ENCODE peak calls at places on chromosomes 5 and 9, in five cellular contexts. H is lower leg skin, C is coronary artery, I is AG09309, X is HFF-Myc. M is an unnamed sample.
A peak's percentile ranks its signal among the peaks of the same experiment; 100 is the strongest.

GRCh38 chr9:116855881-116856662 is 169.0 kb downstream of the TRIM32 start:
- DNase-seq in H (no peak), C (no peak), I (no peak), X (no peak), M (peak; percentile 93)

GRCh38 chr9:110088099-110088498 is 119.9 kb downstream of the C9orf152 start:
- DNase-seq in H (no peak), C (no peak), I (no peak), X (no peak), M (no peak)

GRCh38 chr9:36443581-36443980 is 43.5 kb upstream of the RNF38 start:
- DNase-seq in H (no peak), C (no peak), I (no peak), X (no peak), M (no peak)

GRCh38 chr5:14490309-14490711 is 91.3 kb upstream of the OTULINL start:
- DNase-seq in H (no peak), C (no peak), I (no peak), X (no peak), M (no peak)

GRCh38 chr9:127144670-127145458 is 22.4 kb upstream of the ANGPTL2 start:
- DNase-seq in H (no peak), C (no peak), I (no peak), X (no peak), M (no peak)

GRCh38 chr5:81315336-81315735 is 13.9 kb downstream of the ZCCHC9 start:
- DNase-seq in H (no peak), C (no peak), I (peak; percentile 46), X (no peak), M (no peak)

GRCh38 chr9:91809581-91810285 is 140.3 kb downstream of the ROR2 start:
- DNase-seq in H (peak; percentile 84), C (peak; percentile 49), I (no peak), X (no peak), M (peak; percentile 53)

GRCh38 chr5:14809369-14810144 is 62.0 kb downstream of the ANKH start:
- DNase-seq in H (peak; percentile 87), C (no peak), I (peak; percentile 78), X (peak; percentile 89), M (peak; percentile 86)

GRCh38 chr5:170625221-170626165 is 121.7 kb downstream of the KCNIP1 start:
- DNase-seq in H (peak; percentile 68), C (no peak), I (no peak), X (no peak), M (no peak)

GRCh38 chr5:99104538-99105132 is 175.8 kb upstream of the CHD1 start:
- DNase-seq in H (no peak), C (no peak), I (no peak), X (peak; percentile 12), M (peak; percentile 45)

GRCh38 chr5:5116953-5117352 is 23.2 kb upstream of the ADAMTS16 start:
- DNase-seq in H (no peak), C (no peak), I (no peak), X (no peak), M (no peak)

GRCh38 chr9:34396276-34397214 is 19.8 kb upstream of the MYORG start:
- DNase-seq in H (no peak), C (peak; percentile 58), I (no peak), X (no peak), M (no peak)

GRCh38 chr9:95822583-95823431 is 52.7 kb upstream of the ERCC6L2 start:
- DNase-seq in H (no peak), C (no peak), I (peak; percentile 85), X (peak; percentile 93), M (peak; percentile 73)

GRCh38 chr5:119274767-119275130 is 81.1 kb upstream of the TNFAIP8 start:
- DNase-seq in H (no peak), C (no peak), I (peak; percentile 42), X (no peak), M (peak; percentile 80)

GRCh38 chr5:78574157-78574673 is 74.4 kb downstream of the LHFPL2 start:
- DNase-seq in H (no peak), C (no peak), I (no peak), X (no peak), M (no peak)

GRCh38 chr9:6226696-6227095 is 11.1 kb downstream of the IL33 start:
- DNase-seq in H (no peak), C (no peak), I (no peak), X (no peak), M (peak; percentile 59)

GRCh38 chr5:96257904-96258303 is 175.1 kb downstream of the PCSK1 start:
- DNase-seq in H (no peak), C (no peak), I (no peak), X (no peak), M (no peak)

GRCh38 chr5:10229306-10230048 is 20.2 kb downstream of the ATPSCKMT start:
- DNase-seq in H (no peak), C (no peak), I (peak; percentile 84), X (no peak), M (peak; percentile 21)

GRCh38 chr9:13427587-13427986 is 148.1 kb upstream of the MPDZ start:
- DNase-seq in H (no peak), C (no peak), I (peak; percentile 8), X (peak; percentile 12), M (peak; percentile 67)

GRCh38 chr9:83620841-83621636 is 1.9 kb upstream of the IDNK start:
- DNase-seq in H (no peak), C (no peak), I (peak; percentile 16), X (peak; percentile 44), M (peak; percentile 67)

GRCh38 chr9:105501414-105501813 is 53.6 kb downstream of the FSD1L start:
- DNase-seq in H (no peak), C (no peak), I (no peak), X (no peak), M (no peak)

GRCh38 chr5:123776761-123777160 is 264.8 kb downstream of the CSNK1G3 start:
- DNase-seq in H (no peak), C (no peak), I (peak; percentile 34), X (no peak), M (peak; percentile 9)

GRCh38 chr9:6680797-6681146 is 35.2 kb upstream of the GLDC start:
- DNase-seq in H (no peak), C (no peak), I (no peak), X (peak; percentile 5), M (no peak)

GRCh38 chr5:120344181-120344580 is 119.9 kb upstream of the PRR16 start:
- DNase-seq in H (no peak), C (no peak), I (no peak), X (no peak), M (no peak)

GRCh38 chr9:111759762-111760639 is 34.7 kb downstream of the SHOC1 start:
- DNase-seq in H (no peak), C (no peak), I (peak; percentile 84), X (peak; percentile 87), M (peak; percentile 85)

GRCh38 chr9:1151691-1152090 is 101.5 kb downstream of the DMRT2 start:
- DNase-seq in H (no peak), C (no peak), I (no peak), X (no peak), M (no peak)

GRCh38 chr5:127564002-127564769 is 46.7 kb downstream of the PRRC1 start:
- DNase-seq in H (no peak), C (no peak), I (peak; percentile 33), X (peak; percentile 40), M (peak; percentile 89)

GRCh38 chr5:127563133-127563532 is 45.7 kb downstream of the PRRC1 start:
- DNase-seq in H (no peak), C (no peak), I (no peak), X (no peak), M (no peak)

GRCh38 chr5:127565586-127566270 is 48.3 kb downstream of the PRRC1 start:
- DNase-seq in H (no peak), C (no peak), I (no peak), X (no peak), M (no peak)

GRCh38 chr5:127561254-127561653 is 43.8 kb downstream of the PRRC1 start:
- DNase-seq in H (no peak), C (no peak), I (peak; percentile 33), X (no peak), M (no peak)

GRCh38 chr5:127562252-127562651 is 44.8 kb downstream of the PRRC1 start:
- DNase-seq in H (no peak), C (no peak), I (no peak), X (no peak), M (peak; percentile 28)
- TF ChIP-seq CTCF in H (no peak), C (no peak), I (peak; percentile 7), X (peak; percentile 31), M (no peak)

GRCh38 chr5:50320131-50320749 is 120.8 kb downstream of the EMB start:
- DNase-seq in H (no peak), C (no peak), I (no peak), X (no peak), M (peak; percentile 34)
- TF ChIP-seq CTCF in H (no peak), C (no peak), I (peak; percentile 30), X (no peak), M (peak; percentile 72)

GRCh38 chr5:118060833-118061232 is 927.5 kb downstream of the DTWD2 start:
- DNase-seq in H (no peak), C (no peak), I (no peak), X (no peak), M (peak; percentile 5)
- TF ChIP-seq CTCF in H (no peak), C (no peak), I (peak; percentile 14), X (peak; percentile 11), M (peak; percentile 17)

GRCh38 chr5:159951387-159951786 is 35.1 kb downstream of the ADRA1B start:
- DNase-seq in H (no peak), C (no peak), I (no peak), X (no peak), M (no peak)
- TF ChIP-seq CTCF in H (no peak), C (no peak), I (peak; percentile 21), X (peak; percentile 45), M (no peak)